ENCODE peak calls at places on chromosome 14, in seven cellular contexts. One of them, this sample, is unnamed.

GRCh38 chr14:77141592-77142288 is at the start of gene ZDHHC22:
- DNase-seq in GM03348: no peak
- DNase-seq in HT1080: no peak
- DNase-seq in GM12891: no peak
- DNase-seq in IMR-90: no peak
- DNase-seq in activated CD4-positive, CD25-positive, alpha-beta regulatory T cell: no peak
- DNase-seq in adrenal gland: no peak
- DNase-seq in this sample: no peak

GRCh38 chr14:79028281-79028680 is 858.1 kb downstream of the NRXN3 start:
- DNase-seq in adrenal gland: no peak
- DNase-seq in IMR-90: no peak
- DNase-seq in GM12891: no peak
- DNase-seq in GM03348: no peak
- DNase-seq in activated CD4-positive, CD25-positive, alpha-beta regulatory T cell: no peak
- DNase-seq in HT1080: no peak
- DNase-seq in this sample: no peak

GRCh38 chr14:51304956-51305355 is 64.9 kb downstream of the TMX1 start:
- DNase-seq in HT1080: peak; percentile 94
- DNase-seq in activated CD4-positive, CD25-positive, alpha-beta regulatory T cell: no peak
- DNase-seq in IMR-90: peak; percentile 96
- DNase-seq in GM03348: peak; percentile 86
- DNase-seq in adrenal gland: no peak
- DNase-seq in GM12891: no peak
- DNase-seq in this sample: peak; percentile 92

GRCh38 chr14:33377596-33378390 is 439.1 kb downstream of the NPAS3 start:
- DNase-seq in GM12891: no peak
- DNase-seq in IMR-90: no peak
- DNase-seq in GM03348: no peak
- DNase-seq in adrenal gland: no peak
- DNase-seq in activated CD4-positive, CD25-positive, alpha-beta regulatory T cell: no peak
- DNase-seq in HT1080: no peak
- DNase-seq in this sample: no peak

GRCh38 chr14:69614592-69614991 is 3.2 kb downstream of the SUSD6 start:
- DNase-seq in IMR-90: no peak
- DNase-seq in GM12891: no peak
- DNase-seq in activated CD4-positive, CD25-positive, alpha-beta regulatory T cell: no peak
- DNase-seq in HT1080: no peak
- DNase-seq in GM03348: no peak
- DNase-seq in adrenal gland: no peak
- DNase-seq in this sample: no peak

GRCh38 chr14:61662437-61663311 is 32.6 kb upstream of the HIF1A start:
- DNase-seq in activated CD4-positive, CD25-positive, alpha-beta regulatory T cell: no peak
- DNase-seq in IMR-90: peak; percentile 75
- DNase-seq in GM12891: no peak
- DNase-seq in adrenal gland: no peak
- DNase-seq in GM03348: peak; percentile 26
- DNase-seq in HT1080: peak; percentile 93
- DNase-seq in this sample: peak; percentile 71

GRCh38 chr14:21191809-21192446 is 36.1 kb upstream of the OR5AU1 start:
- DNase-seq in GM12891: peak; percentile 56
- DNase-seq in activated CD4-positive, CD25-positive, alpha-beta regulatory T cell: no peak
- DNase-seq in IMR-90: no peak
- DNase-seq in adrenal gland: peak; percentile 66
- DNase-seq in HT1080: peak; percentile 41
- DNase-seq in GM03348: peak; percentile 79
- DNase-seq in this sample: peak; percentile 33

GRCh38 chr14:94568186-94568585 is 6.9 kb downstream of the SERPINA4 start:
- DNase-seq in HT1080: no peak
- DNase-seq in activated CD4-positive, CD25-positive, alpha-beta regulatory T cell: no peak
- DNase-seq in GM12891: no peak
- DNase-seq in IMR-90: no peak
- DNase-seq in GM03348: no peak
- DNase-seq in adrenal gland: no peak
- DNase-seq in this sample: no peak

GRCh38 chr14:30450620-30451019 is 108.3 kb upstream of the G2E3 start:
- DNase-seq in activated CD4-positive, CD25-positive, alpha-beta regulatory T cell: no peak
- DNase-seq in IMR-90: peak; percentile 2
- DNase-seq in adrenal gland: no peak
- DNase-seq in HT1080: no peak
- DNase-seq in GM12891: no peak
- DNase-seq in GM03348: no peak
- DNase-seq in this sample: no peak